ENCODE peak calls at places on chromosomes 1 and 21, in five cellular contexts. O, G, V, Z and P are unnamed samples.

GRCh38 chr1:228471762-228472398 is 15.3 kb upstream of the RNF187 start:
- DNase-seq in O (peak; percentile 73), G (no peak), Z (no peak), V (no peak), P (no peak)

GRCh38 chr1:44713321-44713781 is 17.6 kb downstream of the RNU5D-1 start:
- DNase-seq in V (peak; percentile 68), G (no peak), O (no peak), Z (no peak), P (no peak)

GRCh38 chr1:49526672-49527071 is 497.1 kb downstream of the AGBL4 start:
- DNase-seq in Z (no peak), G (no peak), V (no peak), O (no peak), P (no peak)

GRCh38 chr1:81590171-81590570 is 210.6 kb upstream of the ADGRL2 start:
- DNase-seq in V (no peak), G (no peak), Z (no peak), O (no peak), P (no peak)

GRCh38 chr1:203126151-203126865 is 1.2 kb upstream of the ADORA1 start:
- DNase-seq in V (no peak), Z (no peak), G (no peak), O (peak; percentile 41), P (no peak)

GRCh38 chr1:11354893-11355593 is 82.0 kb downstream of the UBIAD1 start:
- DNase-seq in O (no peak), G (no peak), V (no peak), Z (no peak), P (no peak)

GRCh38 chr1:33346921-33347649 is 26.2 kb upstream of the A3GALT2 start:
- DNase-seq in Z (no peak), V (no peak), G (no peak), O (peak; percentile 93), P (no peak)

GRCh38 chr1:158586942-158587341 is 7.2 kb upstream of the OR10X1 start:
- DNase-seq in O (no peak), V (no peak), Z (no peak), G (no peak), P (no peak)

GRCh38 chr1:184838374-184838995 is 83.8 kb upstream of the EDEM3 start:
- DNase-seq in Z (peak; percentile 79), V (no peak), O (peak; percentile 86), G (no peak), P (no peak)

GRCh38 chr1:82565146-82565545 is 764.4 kb downstream of the ADGRL2 start:
- DNase-seq in Z (peak; percentile 28), G (no peak), V (no peak), O (peak; percentile 70), P (no peak)

GRCh38 chr21:25682382-25682781 is 43.3 kb downstream of the JAM2 start:
- DNase-seq in O (no peak), V (no peak), Z (no peak), G (peak; percentile 29), P (no peak)

GRCh38 chr1:233227930-233228465 is 67.5 kb downstream of the PCNX2 start:
- DNase-seq in G (no peak), V (no peak), Z (no peak), O (no peak), P (no peak)

GRCh38 chr1:204468766-204469302 is 25.8 kb downstream of the PIK3C2B start:
- DNase-seq in G (no peak), O (no peak), Z (no peak), V (no peak), P (no peak)

GRCh38 chr1:151294748-151295462 is 12.8 kb downstream of the ZNF687 start:
- DNase-seq in G (no peak), V (no peak), O (no peak), Z (no peak), P (no peak)

GRCh38 chr1:61264825-61265242 is 182.5 kb downstream of the NFIA start:
- DNase-seq in O (no peak), Z (no peak), G (no peak), V (no peak), P (no peak)

GRCh38 chr1:15966081-15966955 is 9.6 kb downstream of the ZBTB17 start:
- DNase-seq in Z (no peak), O (peak; percentile 33), V (peak; percentile 78), G (no peak), P (no peak)

GRCh38 chr1:228117335-228117734 is 8.2 kb upstream of the MRPL55 start:
- DNase-seq in G (no peak), O (no peak), V (no peak), Z (no peak), P (no peak)

GRCh38 chr1:64046871-64047270 is 156.6 kb upstream of the UBE2U start:
- DNase-seq in O (no peak), V (no peak), G (no peak), Z (no peak), P (no peak)

GRCh38 chr21:44960141-44961092 is 20.6 kb downstream of the SLX9 start:
- DNase-seq in G (no peak), V (no peak), Z (no peak), O (no peak), P (no peak)

GRCh38 chr1:76110662-76111061 is 36.1 kb downstream of the ST6GALNAC3 start:
- DNase-seq in G (no peak), Z (no peak), V (no peak), O (peak; percentile 70), P (no peak)

GRCh38 chr21:33655591-33656221 is 13.4 kb downstream of the ITSN1 start:
- DNase-seq in V (no peak), G (no peak), Z (peak; percentile 34), O (peak; percentile 90), P (no peak)

GRCh38 chr21:42234464-42235241 is 15.7 kb downstream of the ABCG1 start:
- DNase-seq in Z (no peak), O (peak; percentile 45), G (peak; percentile 81), V (peak; percentile 90), P (peak; percentile 91)

GRCh38 chr21:42234026-42234425 is 15.1 kb downstream of the ABCG1 start:
- DNase-seq in Z (no peak), O (no peak), G (no peak), V (no peak), P (no peak)

GRCh38 chr21:42231761-42232160 is 12.8 kb downstream of the ABCG1 start:
- DNase-seq in V (no peak), Z (no peak), O (no peak), G (no peak), P (no peak)

GRCh38 chr21:42232176-42232825 is 13.4 kb downstream of the ABCG1 start:
- DNase-seq in G (no peak), O (no peak), V (no peak), Z (no peak), P (no peak)

DNA sequence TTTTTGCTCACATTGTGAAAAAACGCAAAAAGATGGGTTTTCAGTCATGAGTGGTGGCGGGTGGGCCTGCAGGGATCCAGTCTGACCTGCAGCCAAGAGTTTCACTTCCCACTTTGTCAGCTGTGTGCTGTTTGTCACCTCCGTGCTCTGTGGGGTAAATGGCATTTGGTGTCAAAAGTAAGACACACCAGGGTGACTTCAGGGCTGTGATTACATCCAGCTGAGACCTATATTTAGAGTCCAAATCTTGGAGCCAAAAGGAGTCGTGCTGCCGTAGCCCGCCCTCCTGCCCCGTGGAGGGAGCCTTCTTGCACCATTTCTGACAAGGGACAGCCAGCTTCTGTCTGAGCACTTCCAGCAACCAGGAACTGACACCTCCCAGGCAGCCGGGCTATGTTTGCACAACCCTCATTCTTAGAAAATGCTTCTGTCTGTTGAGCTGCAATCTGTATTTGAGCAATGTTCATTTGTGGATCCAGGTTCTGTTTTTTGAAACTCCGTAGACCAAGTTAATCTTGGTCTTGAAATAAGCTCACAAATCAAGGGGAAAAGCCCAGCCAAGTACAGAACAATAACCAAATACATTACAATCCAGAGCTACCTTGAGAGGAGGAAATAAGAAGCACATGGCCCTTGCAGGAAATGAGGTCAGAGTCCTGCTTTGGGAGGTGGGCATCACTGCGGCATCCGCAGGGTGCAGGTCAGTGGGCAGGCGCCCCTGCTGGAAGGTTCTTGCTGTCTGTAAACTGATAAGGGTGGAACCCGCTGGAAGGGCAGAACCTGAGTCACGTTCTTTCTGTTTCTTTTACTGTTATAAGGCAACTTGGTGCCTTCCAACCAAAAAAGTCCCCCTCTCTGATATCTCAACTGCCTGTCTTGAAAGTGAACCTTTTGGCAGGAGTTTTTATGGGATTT is 14.4 kb downstream of the ABCG1 start:
- DNase-seq in V (peak; percentile 85), G (peak; percentile 24), O (peak; percentile 88), Z (no peak), P (peak; percentile 62)
- TF ChIP-seq CTCF in V (peak; percentile 53), G (no peak), O (peak; percentile 39), Z (no peak), P (peak; percentile 51)

DNA sequence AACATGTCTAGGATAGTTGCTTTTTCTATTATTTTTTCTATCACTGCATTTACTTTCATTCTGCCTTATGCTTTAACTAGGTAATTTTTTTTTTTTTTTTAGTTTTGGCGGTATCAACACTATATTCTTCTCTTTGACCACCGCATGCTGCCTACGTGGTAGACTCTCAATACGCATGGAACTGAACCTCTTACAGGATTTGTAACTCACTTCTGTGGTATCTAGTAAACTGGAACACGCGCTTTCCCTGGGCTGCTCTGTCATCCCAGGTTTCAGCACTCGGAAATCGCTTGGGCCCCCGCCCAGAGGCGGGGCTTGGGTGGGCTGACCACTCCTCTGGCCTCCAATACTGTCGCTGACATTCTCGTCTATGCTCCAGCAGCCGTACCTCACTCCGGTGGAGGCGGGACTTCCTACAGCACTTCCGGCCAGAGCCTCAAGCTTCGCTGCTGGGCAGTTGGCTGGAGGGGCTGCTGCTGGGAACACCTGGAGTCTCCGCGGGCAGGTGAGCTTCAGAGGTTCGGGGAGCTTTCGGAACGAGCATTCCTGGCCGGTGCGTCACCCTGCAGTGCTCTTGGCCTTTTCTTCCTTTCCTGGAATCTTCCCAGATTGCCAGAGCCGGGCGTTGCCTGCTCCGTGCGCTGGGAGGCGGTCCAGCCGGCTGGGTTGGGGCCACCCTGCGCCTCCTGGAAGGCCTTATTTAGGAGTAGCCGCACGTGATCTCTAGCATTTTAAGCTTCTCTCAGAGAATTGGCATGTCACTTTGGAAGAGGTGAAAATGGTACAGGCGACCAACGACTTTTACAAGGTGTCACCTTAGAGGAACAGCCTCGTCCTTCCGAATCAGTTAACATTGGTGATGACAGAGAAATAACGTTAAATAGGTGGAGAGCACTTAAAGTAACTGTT is at the start of gene TBCE:
- DNase-seq in V (peak; percentile 92), G (peak; percentile 98), Z (peak; percentile 85), O (peak; percentile 98), P (peak; percentile 97)
- TF ChIP-seq CTCF in V (no peak), G (no peak), Z (peak; percentile 26), O (no peak), P (no peak)

GRCh38 chr1:165152109-165152508 is 204.4 kb downstream of the LMX1A start:
- DNase-seq in O (no peak), Z (no peak), G (no peak), V (no peak), P (no peak)

GRCh38 chr1:165153182-165153581 is 203.3 kb downstream of the LMX1A start:
- DNase-seq in Z (no peak), G (no peak), V (no peak), O (no peak), P (no peak)

GRCh38 chr1:165147799-165148198 is 208.7 kb downstream of the LMX1A start:
- DNase-seq in G (no peak), V (no peak), Z (no peak), O (no peak), P (no peak)

DNA sequence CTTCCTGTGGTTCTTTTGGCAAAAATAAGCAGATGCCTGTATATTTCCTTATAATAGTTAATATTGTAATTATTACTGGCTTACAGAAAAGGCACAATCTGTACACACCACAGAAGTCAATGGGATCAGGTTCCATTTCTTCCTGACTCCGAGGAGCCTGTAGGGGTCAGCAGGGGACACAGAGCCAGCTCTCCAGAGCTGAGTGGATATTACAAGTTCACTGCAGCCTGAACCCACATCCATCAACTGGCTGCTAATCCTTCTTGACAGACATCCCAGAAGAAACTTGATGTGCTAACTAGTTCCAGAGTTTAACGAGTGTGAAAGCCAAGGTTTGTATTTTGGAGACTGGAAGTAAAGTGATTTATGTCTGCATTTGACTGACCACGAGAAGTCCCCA is 203.8 kb downstream of the LMX1A start:
- DNase-seq in V (no peak), G (peak; percentile 33), O (no peak), Z (no peak), P (no peak)
- TF ChIP-seq CTCF in V (peak; percentile 8), G (no peak), O (no peak), Z (peak; percentile 0), P (peak; percentile 37)

GRCh38 chr1:213656482-213656881 is 331.3 kb upstream of the PROX1 start:
- DNase-seq in O (no peak), V (no peak), G (no peak), Z (no peak), P (no peak)
- TF ChIP-seq CTCF in O (no peak), V (no peak), G (no peak), Z (no peak), P (no peak)